ENCODE peak calls at places on chromosomes 11 and 22, in six cellular contexts. C, W, Y, L, V and H are unnamed samples.

GRCh38 chr11:130801287-130802146 is 114.8 kb downstream of the SNX19 start:
- DNase-seq in C (no peak), Y (no peak), V (no peak), L (no peak), W (no peak), H (no peak)

GRCh38 chr11:61417670-61418069 is 12.1 kb downstream of the CPSF7 start:
- DNase-seq in V (no peak), L (no peak), W (no peak), Y (no peak), C (no peak), H (no peak)

GRCh38 chr22:35401863-35402262 is 1.9 kb downstream of the MCM5 start:
- DNase-seq in V (no peak), W (no peak), C (no peak), L (no peak), Y (no peak), H (no peak)

GRCh38 chr11:110131386-110132123 is 38.4 kb downstream of the ZC3H12C start:
- DNase-seq in W (no peak), Y (no peak), L (peak), V (no peak), C (no peak), H (no peak)

GRCh38 chr22:49763138-49763537 is 64.5 kb downstream of the BRD1 start:
- DNase-seq in W (peak), V (no peak), C (no peak), L (no peak), Y (no peak), H (no peak)

GRCh38 chr11:13276454-13276851 is 1.1 kb upstream of the BMAL1 start:
- DNase-seq in W (no peak), V (no peak), C (no peak), Y (no peak), L (no peak), H (no peak)

GRCh38 chr22:47164514-47165337 is 402.3 kb downstream of the TBC1D22A start:
- DNase-seq in V (no peak), L (no peak), C (no peak), W (peak), Y (peak), H (no peak)

GRCh38 chr11:86575208-86575855 is 97.1 kb downstream of the ME3 start:
- DNase-seq in W (no peak), V (no peak), L (no peak), Y (no peak), C (no peak), H (no peak)

GRCh38 chr11:18171377-18172000 is 1.1 kb upstream of the MRGPRX4 start:
- DNase-seq in W (no peak), L (peak), C (peak), V (no peak), Y (no peak), H (no peak)

GRCh38 chr22:17547995-17548755 is 15.1 kb upstream of the SLC25A18 start:
- DNase-seq in Y (no peak), C (no peak), W (no peak), L (peak), V (no peak), H (peak)

GRCh38 chr11:14655435-14655834 is 11.8 kb downstream of the PDE3B start:
- DNase-seq in L (no peak), W (no peak), C (no peak), V (no peak), Y (no peak), H (no peak)

GRCh38 chr11:42329930-42330555 is 870.6 kb upstream of the LRRC4C start:
- DNase-seq in W (no peak), C (no peak), L (no peak), V (no peak), Y (no peak), H (no peak)

GRCh38 chr22:46196268-46196667 is 45.9 kb downstream of the PPARA start:
- DNase-seq in C (no peak), L (no peak), Y (peak), V (peak), W (no peak), H (no peak)

GRCh38 chr11:12119502-12119901 is 9.1 kb downstream of the MICAL2 start:
- DNase-seq in V (no peak), Y (no peak), L (no peak), W (no peak), C (no peak), H (no peak)

GRCh38 chr22:28450109-28450508 is 229.5 kb downstream of the TTC28 start:
- DNase-seq in L (no peak), C (no peak), W (no peak), V (no peak), Y (no peak), H (no peak)

GRCh38 chr11:46291441-46292143 is 14.1 kb downstream of the CREB3L1 start:
- DNase-seq in Y (no peak), C (no peak), V (peak), W (peak), L (no peak), H (no peak)

GRCh38 chr22:42247596-42247995 is 22.9 kb downstream of the TCF20 start:
- DNase-seq in W (no peak), L (no peak), V (no peak), C (no peak), Y (no peak), H (no peak)

GRCh38 chr11:45663486-45664375 is 1.7 kb downstream of the CHST1 start:
- DNase-seq in Y (no peak), C (no peak), V (no peak), W (peak), L (no peak), H (no peak)

GRCh38 chr11:110190885-110191284 is 97.7 kb downstream of the ZC3H12C start:
- DNase-seq in V (no peak), Y (no peak), W (no peak), C (no peak), L (no peak), H (no peak)

DNA sequence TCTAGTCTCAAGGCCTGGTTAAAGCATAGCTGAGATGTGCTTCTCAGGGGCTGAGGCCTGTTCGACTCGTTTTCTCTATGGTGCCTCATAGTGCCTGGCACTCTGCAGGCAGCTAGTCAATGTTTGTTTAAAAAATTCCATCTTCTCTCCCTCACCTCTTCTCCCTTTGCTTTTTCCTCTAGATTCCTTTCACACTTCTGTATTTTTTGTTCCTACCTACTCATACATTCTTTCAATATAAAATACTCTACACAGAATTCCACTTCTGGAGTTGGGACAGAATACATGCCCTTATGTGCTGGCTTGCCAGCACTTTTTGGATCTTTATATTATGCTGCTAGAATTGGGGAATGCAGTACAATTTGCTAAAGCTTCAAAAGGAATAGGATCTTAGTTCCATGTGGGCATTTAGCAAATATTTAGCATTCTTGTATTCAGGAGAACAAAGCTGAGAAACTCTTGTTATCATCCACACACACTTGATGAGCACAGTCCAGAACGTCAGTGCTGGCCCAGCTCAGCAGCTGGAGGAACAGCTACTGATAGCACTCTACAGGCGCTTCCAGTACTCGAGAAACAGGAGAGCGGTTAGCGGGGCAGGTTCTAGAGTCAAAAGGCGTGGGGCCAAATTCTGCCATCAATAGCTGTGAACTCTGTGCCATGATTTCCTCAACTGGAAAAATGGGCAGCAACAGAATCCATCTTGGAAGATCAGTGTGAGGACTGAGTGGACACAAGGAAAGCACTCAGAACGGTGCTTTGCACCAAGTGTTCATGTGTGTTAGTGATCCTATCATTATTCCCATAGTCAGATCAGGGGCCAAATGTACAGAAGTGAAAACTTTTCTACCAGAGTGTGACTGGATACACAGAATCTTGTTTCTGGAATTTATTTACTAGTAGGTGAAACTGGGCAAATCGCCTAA is 3.4 kb downstream of the JOSD1 start:
- DNase-seq in L (no peak), C (no peak), V (no peak), W (peak), Y (peak), H (no peak)
- H3K4me3 ChIP-seq in L (no peak), C (no peak), V (peak), W (no peak), Y (peak), H (no peak)

DNA sequence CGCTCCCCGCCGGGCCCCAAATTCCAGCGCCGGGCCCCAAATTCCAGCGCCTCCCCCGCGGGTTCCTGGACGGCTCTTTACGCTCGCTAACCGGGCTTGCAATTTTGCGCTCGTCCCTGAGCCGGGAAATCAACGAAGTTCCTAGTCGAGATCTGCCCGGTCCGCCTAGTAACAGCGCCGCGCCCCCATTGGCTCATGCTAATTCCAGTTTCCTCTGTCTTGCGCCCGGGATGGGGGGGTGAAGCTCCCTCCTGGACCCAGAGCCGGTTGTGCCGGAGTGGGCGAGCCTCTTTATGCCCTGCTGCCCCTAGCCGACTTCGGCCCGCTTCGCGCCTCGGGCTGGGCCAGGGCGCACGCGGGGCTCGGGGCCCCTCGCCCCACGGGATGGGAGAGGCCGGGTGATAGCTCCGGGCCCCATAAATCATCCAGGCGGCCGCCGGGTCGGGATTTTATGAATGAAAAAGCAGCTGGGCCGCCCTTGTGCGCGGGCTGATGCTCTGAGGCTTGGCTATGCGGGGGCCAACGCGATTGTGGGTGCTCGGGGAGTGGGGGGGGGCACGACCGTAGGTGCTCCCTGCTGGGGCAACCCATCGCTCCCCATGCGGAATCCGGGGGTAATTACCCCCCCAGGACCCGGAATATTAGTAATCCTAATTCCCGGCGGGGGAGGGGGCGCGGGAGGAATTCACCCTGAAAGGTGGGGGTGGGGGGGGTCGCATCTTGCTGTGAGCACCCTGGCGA is 1.8 kb upstream of the CCND1 start:
- DNase-seq in W (peak), L (peak), Y (peak), V (peak), C (peak), H (peak)
- H3K4me3 ChIP-seq in W (no peak), L (peak), Y (peak), V (peak), C (peak), H (no peak)

GRCh38 chr11:4025248-4025956 is 69.2 kb upstream of the RRM1 start:
- DNase-seq in W (no peak), V (no peak), L (no peak), C (no peak), Y (no peak), H (no peak)

GRCh38 chr11:4025957-4026324 is 68.7 kb upstream of the RRM1 start:
- DNase-seq in Y (no peak), L (no peak), C (no peak), V (no peak), W (no peak), H (no peak)

GRCh38 chr11:4022669-4023068 is 71.9 kb upstream of the RRM1 start:
- DNase-seq in C (no peak), L (no peak), Y (no peak), W (no peak), V (no peak), H (no peak)

GRCh38 chr11:4027746-4028145 is 66.9 kb upstream of the RRM1 start:
- DNase-seq in C (no peak), Y (no peak), W (no peak), V (no peak), L (no peak), H (no peak)

GRCh38 chr11:4026389-4026788 is 68.2 kb upstream of the RRM1 start:
- DNase-seq in C (no peak), W (no peak), L (no peak), V (no peak), Y (no peak), H (no peak)
- H3K4me3 ChIP-seq in C (no peak), W (no peak), L (no peak), V (peak), Y (no peak), H (no peak)

GRCh38 chr11:2348986-2349385 is 28.1 kb upstream of the CD81 start:
- DNase-seq in Y (no peak), C (no peak), W (no peak), V (no peak), L (no peak), H (no peak)

GRCh38 chr11:2346014-2346413 is 31.1 kb upstream of the CD81 start:
- DNase-seq in W (no peak), L (no peak), Y (no peak), V (no peak), C (no peak), H (no peak)

GRCh38 chr11:2347449-2347848 is 29.7 kb upstream of the CD81 start:
- DNase-seq in V (no peak), W (no peak), Y (no peak), L (no peak), C (no peak), H (no peak)

GRCh38 chr11:2345050-2345449 is 32.1 kb upstream of the CD81 start:
- DNase-seq in C (no peak), L (no peak), Y (no peak), V (no peak), W (no peak), H (no peak)

GRCh38 chr11:2346586-2347335 is 30.3 kb upstream of the CD81 start:
- DNase-seq in V (no peak), Y (no peak), C (no peak), L (no peak), W (no peak), H (no peak)
- H3K4me3 ChIP-seq in V (no peak), Y (no peak), C (no peak), L (no peak), W (no peak), H (no peak)

GRCh38 chr11:27722117-27722844 is 22.0 kb upstream of the BDNF start:
- DNase-seq in Y (no peak), L (no peak), C (peak), W (no peak), V (no peak), H (no peak)

GRCh38 chr11:27723685-27724084 is 23.4 kb upstream of the BDNF start:
- DNase-seq in Y (no peak), V (no peak), W (no peak), L (no peak), C (no peak), H (no peak)

GRCh38 chr11:27720277-27720830 is 20.1 kb upstream of the BDNF start:
- DNase-seq in Y (no peak), V (no peak), L (no peak), C (peak), W (peak), H (no peak)

GRCh38 chr11:27721505-27722116 is 21.4 kb upstream of the BDNF start:
- DNase-seq in Y (no peak), C (no peak), L (no peak), W (no peak), V (no peak), H (no peak)

GRCh38 chr11:27722945-27723344 is 22.7 kb upstream of the BDNF start:
- DNase-seq in V (no peak), C (no peak), W (no peak), L (no peak), Y (no peak), H (no peak)
- H3K4me3 ChIP-seq in V (peak), C (no peak), W (no peak), L (no peak), Y (peak), H (no peak)

GRCh38 chr11:114308689-114309089 is 12.5 kb downstream of the NNMT start:
- DNase-seq in L (no peak), C (no peak), V (no peak), Y (no peak), W (no peak), H (no peak)
- H3K4me3 ChIP-seq in L (no peak), C (no peak), V (peak), Y (peak), W (no peak), H (no peak)

GRCh38 chr11:72736452-72737069 is 15.6 kb downstream of the ARAP1 start:
- DNase-seq in C (peak), V (peak), Y (peak), W (no peak), L (no peak), H (peak)

GRCh38 chr11:72739240-72740059 is 12.8 kb downstream of the ARAP1 start:
- DNase-seq in Y (peak), C (peak), L (no peak), V (no peak), W (no peak), H (no peak)

GRCh38 chr11:72740060-72740424 is 12.2 kb downstream of the ARAP1 start:
- DNase-seq in V (no peak), W (no peak), C (peak), L (no peak), Y (peak), H (no peak)

GRCh38 chr11:72737341-72737740 is 14.9 kb downstream of the ARAP1 start:
- DNase-seq in C (no peak), Y (peak), L (no peak), W (no peak), V (no peak), H (no peak)

DNA sequence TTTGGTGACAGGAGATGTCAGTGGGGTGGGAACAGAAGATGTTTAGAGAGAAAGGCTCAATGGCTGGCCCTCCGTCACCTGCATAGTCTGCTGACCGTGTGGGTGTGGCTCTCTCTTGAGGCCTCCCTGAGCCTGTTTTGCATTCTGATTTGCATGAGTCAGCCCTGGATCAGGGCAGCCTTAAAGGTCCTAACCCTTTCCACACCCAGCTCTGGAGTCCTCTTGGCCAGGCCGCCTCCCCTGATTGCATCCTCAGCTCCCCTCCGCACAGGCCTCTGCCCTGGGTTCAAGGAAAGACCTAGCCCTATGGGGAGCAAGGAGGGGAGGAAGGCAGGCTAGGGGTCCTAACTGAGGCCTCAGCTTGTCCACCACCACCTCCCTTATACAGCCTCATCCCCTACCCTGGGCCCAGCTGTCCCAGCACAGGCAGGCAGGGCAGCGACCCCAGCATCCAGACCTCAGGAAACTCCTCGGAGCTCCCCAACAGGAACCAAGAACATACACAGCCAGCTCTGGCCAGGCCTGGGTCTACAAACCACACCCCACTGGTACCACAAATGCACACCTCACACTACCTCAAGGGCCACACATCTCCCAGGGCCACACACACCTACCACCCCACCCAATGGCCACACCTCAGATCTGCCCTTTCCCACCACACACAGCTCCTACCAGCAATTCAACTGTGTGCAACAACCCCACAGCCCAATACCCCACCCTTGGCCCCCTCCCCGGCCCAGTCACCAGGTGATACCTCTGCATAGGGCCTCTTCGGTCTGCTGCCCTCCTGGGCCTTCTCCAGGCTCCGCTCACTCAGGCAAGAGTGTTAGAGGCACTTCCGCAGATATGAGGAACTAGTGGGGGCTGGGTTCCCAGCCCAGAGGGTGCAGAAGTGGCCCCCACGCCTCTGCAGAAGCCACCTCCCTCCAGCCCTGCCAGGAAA is 13.7 kb downstream of the ARAP1 start:
- DNase-seq in W (no peak), Y (peak), C (peak), L (no peak), V (peak), H (no peak)
- H3K4me3 ChIP-seq in W (no peak), Y (peak), C (peak), L (no peak), V (peak), H (no peak)

GRCh38 chr11:123357353-123357989 is 72.6 kb upstream of the GRAMD1B start:
- DNase-seq in C (no peak), L (no peak), V (no peak), Y (no peak), W (no peak), H (no peak)

GRCh38 chr11:123360267-123360936 is 69.7 kb upstream of the GRAMD1B start:
- DNase-seq in V (no peak), W (no peak), L (no peak), Y (no peak), C (no peak), H (no peak)

GRCh38 chr11:123354371-123354770 is 75.7 kb upstream of the GRAMD1B start:
- DNase-seq in L (no peak), Y (no peak), W (no peak), C (no peak), V (no peak), H (no peak)

GRCh38 chr11:123356539-123356938 is 73.5 kb upstream of the GRAMD1B start:
- DNase-seq in V (no peak), L (no peak), Y (no peak), C (no peak), W (no peak), H (no peak)

GRCh38 chr11:123357990-123358827 is 71.9 kb upstream of the GRAMD1B start:
- DNase-seq in Y (peak), C (peak), V (no peak), L (no peak), W (no peak), H (no peak)
- H3K4me3 ChIP-seq in Y (peak), C (peak), V (peak), L (peak), W (no peak), H (peak)

DNA sequence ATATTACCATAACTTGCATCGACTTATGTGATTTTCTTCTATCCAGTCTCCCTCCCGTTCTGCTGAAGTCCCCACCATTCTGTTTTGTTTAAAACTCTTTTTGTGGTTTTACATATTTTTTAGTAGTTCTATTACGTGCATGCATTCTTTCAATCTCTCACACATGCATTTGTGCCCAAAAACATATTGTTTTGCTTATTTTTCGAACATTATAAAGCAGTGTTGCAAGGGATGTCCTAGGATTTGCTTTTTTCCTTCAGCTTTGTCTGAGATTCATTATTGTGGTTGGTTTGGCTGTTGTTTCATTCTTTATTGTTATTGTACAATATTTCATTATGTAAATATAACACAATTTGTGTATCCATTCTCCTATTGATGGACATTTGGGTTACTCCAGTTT is 235.7 kb downstream of the DYNC2H1 start:
- DNase-seq in L (no peak), V (no peak), C (no peak), W (no peak), Y (no peak), H (no peak)
- H3K4me3 ChIP-seq in L (no peak), V (no peak), C (no peak), W (no peak), Y (no peak), H (no peak)